ENCODE peak calls at places on chromosome 14, in seven cellular contexts. One of them, this sample, is unnamed.

GRCh38 chr14:66405158-66405557 is 81.0 kb upstream of the CCDC196 start:
- DNase-seq in fibroblast of mammary gland: peak; percentile 25
- DNase-seq in NCI-H146: no peak
- DNase-seq in LHCN-M2: peak; percentile 19
- DNase-seq in natural killer cell: no peak
- DNase-seq in T-cell: no peak
- DNase-seq in PC-9: no peak
- DNase-seq in this sample: no peak

GRCh38 chr14:25381498-25381897 is 331.6 kb upstream of the STXBP6 start:
- DNase-seq in NCI-H146: peak; percentile 14
- DNase-seq in natural killer cell: no peak
- DNase-seq in fibroblast of mammary gland: peak; percentile 48
- DNase-seq in LHCN-M2: peak; percentile 1
- DNase-seq in T-cell: no peak
- DNase-seq in PC-9: no peak
- DNase-seq in this sample: no peak

GRCh38 chr14:105999361-106000028 is 473.1 kb downstream of the TMEM121 start:
- DNase-seq in fibroblast of mammary gland: peak; percentile 41
- DNase-seq in PC-9: no peak
- DNase-seq in LHCN-M2: peak; percentile 11
- DNase-seq in T-cell: peak; percentile 73
- DNase-seq in natural killer cell: peak; percentile 78
- DNase-seq in NCI-H146: peak; percentile 90
- DNase-seq in this sample: peak; percentile 24

GRCh38 chr14:21083565-21084325 is 13.6 kb downstream of the ARHGEF40 start:
- DNase-seq in natural killer cell: no peak
- DNase-seq in LHCN-M2: no peak
- DNase-seq in T-cell: no peak
- DNase-seq in NCI-H146: no peak
- DNase-seq in fibroblast of mammary gland: no peak
- DNase-seq in PC-9: no peak
- DNase-seq in this sample: no peak

GRCh38 chr14:62768753-62769152 is 276.5 kb downstream of the KCNH5 start:
- DNase-seq in PC-9: no peak
- DNase-seq in LHCN-M2: no peak
- DNase-seq in fibroblast of mammary gland: no peak
- DNase-seq in T-cell: no peak
- DNase-seq in natural killer cell: no peak
- DNase-seq in NCI-H146: no peak
- DNase-seq in this sample: no peak

GRCh38 chr14:36442824-36443241 is 77.2 kb downstream of the NKX2-1 start:
- DNase-seq in fibroblast of mammary gland: no peak
- DNase-seq in T-cell: no peak
- DNase-seq in natural killer cell: no peak
- DNase-seq in LHCN-M2: no peak
- DNase-seq in NCI-H146: peak; percentile 92
- DNase-seq in PC-9: no peak
- DNase-seq in this sample: no peak

GRCh38 chr14:71626281-71626835 is 305.9 kb upstream of the RGS6 start:
- DNase-seq in PC-9: no peak
- DNase-seq in T-cell: no peak
- DNase-seq in LHCN-M2: no peak
- DNase-seq in fibroblast of mammary gland: no peak
- DNase-seq in natural killer cell: no peak
- DNase-seq in NCI-H146: no peak
- DNase-seq in this sample: no peak

GRCh38 chr14:57574617-57575288 is 81.1 kb upstream of the CCDC198 start:
- DNase-seq in PC-9: no peak
- DNase-seq in LHCN-M2: no peak
- DNase-seq in fibroblast of mammary gland: peak; percentile 1
- DNase-seq in NCI-H146: no peak
- DNase-seq in T-cell: no peak
- DNase-seq in natural killer cell: no peak
- DNase-seq in this sample: no peak

GRCh38 chr14:68199465-68200145 is 380.0 kb downstream of the RAD51B start:
- DNase-seq in natural killer cell: no peak
- DNase-seq in LHCN-M2: no peak
- DNase-seq in PC-9: no peak
- DNase-seq in NCI-H146: peak; percentile 31
- DNase-seq in T-cell: no peak
- DNase-seq in fibroblast of mammary gland: peak; percentile 23
- DNase-seq in this sample: no peak

GRCh38 chr14:82879949-82880535 is 1346.4 kb upstream of the SEL1L start:
- DNase-seq in T-cell: no peak
- DNase-seq in LHCN-M2: no peak
- DNase-seq in natural killer cell: no peak
- DNase-seq in NCI-H146: no peak
- DNase-seq in fibroblast of mammary gland: no peak
- DNase-seq in PC-9: no peak
- DNase-seq in this sample: no peak

GRCh38 chr14:35532783-35533356 is 1.1 kb upstream of the INSM2 start:
- DNase-seq in LHCN-M2: no peak
- DNase-seq in T-cell: no peak
- DNase-seq in PC-9: peak; percentile 0
- DNase-seq in natural killer cell: no peak
- DNase-seq in NCI-H146: no peak
- DNase-seq in fibroblast of mammary gland: no peak
- DNase-seq in this sample: no peak

GRCh38 chr14:23005861-23006534 is 3.9 kb downstream of the C14orf93 start:
- DNase-seq in PC-9: no peak
- DNase-seq in natural killer cell: no peak
- DNase-seq in T-cell: no peak
- DNase-seq in LHCN-M2: peak; percentile 17
- DNase-seq in NCI-H146: no peak
- DNase-seq in fibroblast of mammary gland: no peak
- DNase-seq in this sample: no peak

GRCh38 chr14:102508410-102508773 is 1.2 kb downstream of the ANKRD9 start:
- DNase-seq in T-cell: no peak
- DNase-seq in natural killer cell: no peak
- DNase-seq in fibroblast of mammary gland: no peak
- DNase-seq in LHCN-M2: no peak
- DNase-seq in NCI-H146: no peak
- DNase-seq in PC-9: peak; percentile 73
- DNase-seq in this sample: no peak

GRCh38 chr14:25121342-25122129 is 71.6 kb upstream of the STXBP6 start:
- DNase-seq in T-cell: no peak
- DNase-seq in LHCN-M2: peak; percentile 99
- DNase-seq in PC-9: peak; percentile 38
- DNase-seq in fibroblast of mammary gland: peak; percentile 95
- DNase-seq in natural killer cell: no peak
- DNase-seq in NCI-H146: no peak
- DNase-seq in this sample: no peak

GRCh38 chr14:57865450-57866198 is at the start of gene SLC35F4:
- DNase-seq in T-cell: no peak
- DNase-seq in fibroblast of mammary gland: peak; percentile 26
- DNase-seq in PC-9: no peak
- DNase-seq in NCI-H146: peak; percentile 15
- DNase-seq in natural killer cell: no peak
- DNase-seq in LHCN-M2: no peak
- DNase-seq in this sample: no peak

GRCh38 chr14:94129111-94129757 is at the start of gene IFI27L2:
- DNase-seq in LHCN-M2: peak; percentile 89
- DNase-seq in fibroblast of mammary gland: peak; percentile 82
- DNase-seq in T-cell: peak; percentile 46
- DNase-seq in PC-9: peak; percentile 5
- DNase-seq in NCI-H146: peak; percentile 40
- DNase-seq in natural killer cell: peak; percentile 49
- DNase-seq in this sample: peak; percentile 59

GRCh38 chr14:81329640-81330385 is 70.3 kb downstream of the STON2 start:
- DNase-seq in T-cell: no peak
- DNase-seq in fibroblast of mammary gland: no peak
- DNase-seq in natural killer cell: no peak
- DNase-seq in LHCN-M2: no peak
- DNase-seq in NCI-H146: no peak
- DNase-seq in PC-9: no peak
- DNase-seq in this sample: no peak

GRCh38 chr14:101885254-101885576 is 79.2 kb upstream of the DYNC1H1 start:
- DNase-seq in NCI-H146: no peak
- DNase-seq in LHCN-M2: no peak
- DNase-seq in T-cell: no peak
- DNase-seq in fibroblast of mammary gland: no peak
- DNase-seq in PC-9: no peak
- DNase-seq in natural killer cell: no peak
- DNase-seq in this sample: no peak

GRCh38 chr14:70442750-70443149 is 9.2 kb upstream of the ADAM21 start:
- DNase-seq in natural killer cell: no peak
- DNase-seq in T-cell: no peak
- DNase-seq in NCI-H146: no peak
- DNase-seq in fibroblast of mammary gland: no peak
- DNase-seq in LHCN-M2: no peak
- DNase-seq in PC-9: no peak
- DNase-seq in this sample: peak; percentile 10

This sample was measured in HCT116.